ENCODE peak calls at places on chromosomes 13 and 19, in six cellular contexts. One of them, this sample, is unnamed.

GRCh38 chr19:15332311-15332996 is at the start of gene BRD4:
- DNase-seq in neural progenitor cell: peak; percentile 90
- DNase-seq in heart right ventricle: peak; percentile 80
- DNase-seq in HCT116: no peak
- DNase-seq in transverse colon: peak; percentile 79
- DNase-seq in DND-41: peak; percentile 81
- DNase-seq in this sample: peak; percentile 75

GRCh38 chr19:8965887-8966286 is 44.3 kb downstream of the MUC16 start:
- DNase-seq in DND-41: peak; percentile 48
- DNase-seq in neural progenitor cell: no peak
- DNase-seq in HCT116: no peak
- DNase-seq in transverse colon: no peak
- DNase-seq in heart right ventricle: no peak
- DNase-seq in this sample: no peak

GRCh38 chr19:6340493-6341201 is 7.2 kb upstream of the ACER1 start:
- DNase-seq in HCT116: no peak
- DNase-seq in heart right ventricle: no peak
- DNase-seq in neural progenitor cell: peak; percentile 30
- DNase-seq in transverse colon: no peak
- DNase-seq in DND-41: no peak
- DNase-seq in this sample: no peak

GRCh38 chr13:94233401-94233800 is 246.1 kb downstream of the DCT start:
- DNase-seq in DND-41: no peak
- DNase-seq in HCT116: no peak
- DNase-seq in neural progenitor cell: no peak
- DNase-seq in heart right ventricle: no peak
- DNase-seq in transverse colon: no peak
- DNase-seq in this sample: no peak

GRCh38 chr13:23898101-23898500 is 799 bp upstream of the C1QTNF9B start:
- DNase-seq in neural progenitor cell: no peak
- DNase-seq in DND-41: no peak
- DNase-seq in HCT116: no peak
- DNase-seq in transverse colon: peak; percentile 19
- DNase-seq in heart right ventricle: no peak
- DNase-seq in this sample: no peak

GRCh38 chr13:41561179-41561578 is 103.8 kb downstream of the RGCC start:
- DNase-seq in DND-41: no peak
- DNase-seq in heart right ventricle: no peak
- DNase-seq in transverse colon: no peak
- DNase-seq in neural progenitor cell: no peak
- DNase-seq in HCT116: no peak
- DNase-seq in this sample: no peak

GRCh38 chr13:21833921-21834320 is 163.0 kb downstream of the FGF9 start:
- DNase-seq in neural progenitor cell: no peak
- DNase-seq in DND-41: no peak
- DNase-seq in heart right ventricle: no peak
- DNase-seq in transverse colon: no peak
- DNase-seq in HCT116: no peak
- DNase-seq in this sample: no peak

GRCh38 chr13:28527629-28528028 is 32.7 kb upstream of the FLT1 start:
- DNase-seq in transverse colon: no peak
- DNase-seq in heart right ventricle: no peak
- DNase-seq in DND-41: no peak
- DNase-seq in neural progenitor cell: no peak
- DNase-seq in HCT116: no peak
- DNase-seq in this sample: no peak

GRCh38 chr13:20964904-20965303 is 62.4 kb upstream of the XPO4 start:
- DNase-seq in neural progenitor cell: no peak
- DNase-seq in transverse colon: no peak
- DNase-seq in heart right ventricle: no peak
- DNase-seq in DND-41: no peak
- DNase-seq in HCT116: no peak
- DNase-seq in this sample: no peak

GRCh38 chr13:83449666-83450395 is 432.4 kb downstream of the SLITRK1 start:
- DNase-seq in DND-41: no peak
- DNase-seq in neural progenitor cell: peak; percentile 60
- DNase-seq in HCT116: no peak
- DNase-seq in transverse colon: no peak
- DNase-seq in heart right ventricle: no peak
- DNase-seq in this sample: no peak

GRCh38 chr13:94854688-94855087 is 142.3 kb upstream of the SOX21 start:
- DNase-seq in heart right ventricle: no peak
- DNase-seq in transverse colon: no peak
- DNase-seq in neural progenitor cell: no peak
- DNase-seq in DND-41: no peak
- DNase-seq in HCT116: no peak
- DNase-seq in this sample: no peak

GRCh38 chr13:112722433-112723250 is 32.8 kb downstream of the ATP11A start:
- DNase-seq in transverse colon: no peak
- DNase-seq in neural progenitor cell: no peak
- DNase-seq in heart right ventricle: no peak
- DNase-seq in HCT116: peak; percentile 86
- DNase-seq in DND-41: no peak
- DNase-seq in this sample: no peak

GRCh38 chr19:36257512-36257876 is 42.6 kb downstream of the ZNF146 start:
- DNase-seq in transverse colon: no peak
- DNase-seq in HCT116: no peak
- DNase-seq in DND-41: no peak
- DNase-seq in heart right ventricle: peak; percentile 59
- DNase-seq in neural progenitor cell: no peak
- DNase-seq in this sample: no peak

GRCh38 chr19:920051-920857 is 3.1 kb downstream of the KISS1R start:
- DNase-seq in transverse colon: no peak
- DNase-seq in DND-41: peak; percentile 58
- DNase-seq in heart right ventricle: no peak
- DNase-seq in neural progenitor cell: peak; percentile 46
- DNase-seq in HCT116: no peak
- DNase-seq in this sample: peak; percentile 82

GRCh38 chr19:5108866-5109265 is 140.0 kb downstream of the KDM4B start:
- DNase-seq in HCT116: no peak
- DNase-seq in DND-41: no peak
- DNase-seq in neural progenitor cell: no peak
- DNase-seq in heart right ventricle: no peak
- DNase-seq in transverse colon: no peak
- DNase-seq in this sample: no peak

GRCh38 chr19:33473644-33474305 is 47.8 kb downstream of the PEPD start:
- DNase-seq in heart right ventricle: no peak
- DNase-seq in DND-41: no peak
- DNase-seq in transverse colon: no peak
- DNase-seq in neural progenitor cell: no peak
- DNase-seq in HCT116: no peak
- DNase-seq in this sample: no peak

GRCh38 chr13:51814825-51815650 is 11.1 kb upstream of the DHRS12 start:
- DNase-seq in heart right ventricle: no peak
- DNase-seq in HCT116: peak; percentile 60
- DNase-seq in DND-41: peak; percentile 72
- DNase-seq in neural progenitor cell: peak; percentile 76
- DNase-seq in transverse colon: peak; percentile 83
- DNase-seq in this sample: peak; percentile 49

GRCh38 chr19:36008336-36008978 is at the start of gene SYNE4:
- DNase-seq in neural progenitor cell: peak; percentile 75
- DNase-seq in heart right ventricle: no peak
- DNase-seq in HCT116: peak; percentile 75
- DNase-seq in transverse colon: peak; percentile 76
- DNase-seq in DND-41: no peak
- DNase-seq in this sample: no peak

GRCh38 chr19:44905437-44906160 is at the start of gene APOE:
- DNase-seq in heart right ventricle: no peak
- DNase-seq in DND-41: no peak
- DNase-seq in HCT116: no peak
- DNase-seq in neural progenitor cell: peak; percentile 67
- DNase-seq in transverse colon: peak; percentile 33
- DNase-seq in this sample: no peak

GRCh38 chr13:91111476-91112190 is 235.9 kb upstream of the MIR17HG start:
- DNase-seq in DND-41: no peak
- DNase-seq in heart right ventricle: no peak
- DNase-seq in HCT116: no peak
- DNase-seq in neural progenitor cell: peak; percentile 20
- DNase-seq in transverse colon: no peak
- DNase-seq in this sample: no peak

GRCh38 chr19:16025108-16026101 is 50.9 kb upstream of the TPM4 start:
- DNase-seq in HCT116: peak; percentile 56
- DNase-seq in heart right ventricle: no peak
- DNase-seq in transverse colon: peak; percentile 39
- DNase-seq in neural progenitor cell: peak; percentile 36
- DNase-seq in DND-41: no peak
- DNase-seq in this sample: no peak

GRCh38 chr19:10918359-10918758 is 10.1 kb downstream of the YIPF2 start:
- DNase-seq in transverse colon: no peak
- DNase-seq in DND-41: no peak
- DNase-seq in heart right ventricle: no peak
- DNase-seq in HCT116: no peak
- DNase-seq in neural progenitor cell: no peak
- DNase-seq in this sample: no peak

GRCh38 chr13:102830646-102831045 is 15.2 kb upstream of the ERCC5 start:
- DNase-seq in DND-41: no peak
- DNase-seq in neural progenitor cell: no peak
- DNase-seq in transverse colon: peak; percentile 67
- DNase-seq in HCT116: no peak
- DNase-seq in heart right ventricle: no peak
- DNase-seq in this sample: no peak

GRCh38 chr19:51458899-51459592 is 792 bp upstream of the SIGLEC8 start:
- DNase-seq in neural progenitor cell: no peak
- DNase-seq in DND-41: no peak
- DNase-seq in transverse colon: no peak
- DNase-seq in heart right ventricle: no peak
- DNase-seq in HCT116: no peak
- DNase-seq in this sample: no peak
- H3K4me1 ChIP-seq in neural progenitor cell: no peaks in the 10 kb centered on the region
- H3K4me1 ChIP-seq in DND-41: no peaks in the 10 kb centered on the region
- H3K4me1 ChIP-seq in transverse colon: no peaks in the 10 kb centered on the region
- H3K4me1 ChIP-seq in heart right ventricle: no peaks in the 10 kb centered on the region
- H3K4me1 ChIP-seq in HCT116: no peaks in the 10 kb centered on the region
- H3K4me1 ChIP-seq in this sample: no peaks in the 10 kb centered on the region

GRCh38 chr19:13014101-13014920 is 19.0 kb downstream of the NFIX start:
- DNase-seq in HCT116: no peak
- DNase-seq in DND-41: no peak
- DNase-seq in neural progenitor cell: peak; percentile 82
- DNase-seq in heart right ventricle: no peak
- DNase-seq in transverse colon: no peak
- DNase-seq in this sample: no peak

GRCh38 chr19:13016245-13016627 is 21.0 kb downstream of the NFIX start:
- DNase-seq in HCT116: no peak
- DNase-seq in heart right ventricle: no peak
- DNase-seq in DND-41: no peak
- DNase-seq in neural progenitor cell: no peak
- DNase-seq in transverse colon: no peak
- DNase-seq in this sample: no peak

GRCh38 chr19:13016628-13017305 is 21.5 kb downstream of the NFIX start:
- DNase-seq in neural progenitor cell: peak; percentile 75
- DNase-seq in DND-41: no peak
- DNase-seq in HCT116: no peak
- DNase-seq in heart right ventricle: no peak
- DNase-seq in transverse colon: no peak
- DNase-seq in this sample: no peak

GRCh38 chr19:13014921-13015280 is 19.6 kb downstream of the NFIX start:
- DNase-seq in neural progenitor cell: no peak
- DNase-seq in HCT116: no peak
- DNase-seq in transverse colon: no peak
- DNase-seq in DND-41: no peak
- DNase-seq in heart right ventricle: no peak
- DNase-seq in this sample: no peak

GRCh38 chr19:13015361-13016231 is 20.3 kb downstream of the NFIX start:
- DNase-seq in heart right ventricle: peak; percentile 5
- DNase-seq in transverse colon: no peak
- DNase-seq in HCT116: no peak
- DNase-seq in neural progenitor cell: peak; percentile 62
- DNase-seq in DND-41: no peak
- DNase-seq in this sample: no peak
- H3K4me1 ChIP-seq in heart right ventricle: peaks cover 53% of the 10 kb centered on the region
- H3K4me1 ChIP-seq in transverse colon: peaks cover 79% of the 10 kb centered on the region
- H3K4me1 ChIP-seq in HCT116: peaks cover 16% of the 10 kb centered on the region
- H3K4me1 ChIP-seq in neural progenitor cell: peaks cover 24% of the 10 kb centered on the region
- H3K4me1 ChIP-seq in DND-41: no peaks in the 10 kb centered on the region
- H3K4me1 ChIP-seq in this sample: peaks cover 31% of the 10 kb centered on the region

GRCh38 chr13:33146843-33147611 is 130.8 kb downstream of the KL start:
- DNase-seq in transverse colon: no peak
- DNase-seq in HCT116: no peak
- DNase-seq in DND-41: no peak
- DNase-seq in heart right ventricle: no peak
- DNase-seq in neural progenitor cell: no peak
- DNase-seq in this sample: no peak

GRCh38 chr13:33152389-33152788 is 133.2 kb downstream of the STARD13 start:
- DNase-seq in heart right ventricle: no peak
- DNase-seq in transverse colon: no peak
- DNase-seq in neural progenitor cell: no peak
- DNase-seq in DND-41: no peak
- DNase-seq in HCT116: no peak
- DNase-seq in this sample: no peak

GRCh38 chr13:33147832-33148231 is 131.6 kb downstream of the KL start:
- DNase-seq in DND-41: no peak
- DNase-seq in neural progenitor cell: no peak
- DNase-seq in transverse colon: no peak
- DNase-seq in HCT116: no peak
- DNase-seq in heart right ventricle: no peak
- DNase-seq in this sample: no peak

GRCh38 chr13:33150662-33151061 is 134.4 kb downstream of the KL start:
- DNase-seq in neural progenitor cell: no peak
- DNase-seq in DND-41: no peak
- DNase-seq in transverse colon: no peak
- DNase-seq in HCT116: no peak
- DNase-seq in heart right ventricle: no peak
- DNase-seq in this sample: no peak

GRCh38 chr13:33150146-33150545 is 133.9 kb downstream of the KL start:
- DNase-seq in heart right ventricle: no peak
- DNase-seq in transverse colon: no peak
- DNase-seq in DND-41: no peak
- DNase-seq in HCT116: no peak
- DNase-seq in neural progenitor cell: no peak
- DNase-seq in this sample: no peak
- H3K4me1 ChIP-seq in heart right ventricle: no peaks in the 10 kb centered on the region
- H3K4me1 ChIP-seq in transverse colon: peaks cover 6% of the 10 kb centered on the region
- H3K4me1 ChIP-seq in DND-41: no peaks in the 10 kb centered on the region
- H3K4me1 ChIP-seq in HCT116: peaks cover 6% of the 10 kb centered on the region
- H3K4me1 ChIP-seq in neural progenitor cell: no peaks in the 10 kb centered on the region
- H3K4me1 ChIP-seq in this sample: no peaks in the 10 kb centered on the region

GRCh38 chr19:18507021-18507726 is 14.7 kb downstream of the ELL start:
- DNase-seq in neural progenitor cell: no peak
- DNase-seq in HCT116: no peak
- DNase-seq in transverse colon: peak; percentile 63
- DNase-seq in DND-41: peak; percentile 24
- DNase-seq in heart right ventricle: peak; percentile 58
- DNase-seq in this sample: no peak

GRCh38 chr19:18510216-18510615 is 11.7 kb downstream of the ELL start:
- DNase-seq in DND-41: no peak
- DNase-seq in heart right ventricle: no peak
- DNase-seq in neural progenitor cell: no peak
- DNase-seq in HCT116: no peak
- DNase-seq in transverse colon: no peak
- DNase-seq in this sample: no peak

GRCh38 chr19:18506545-18506944 is 15.3 kb downstream of the ELL start:
- DNase-seq in heart right ventricle: no peak
- DNase-seq in HCT116: no peak
- DNase-seq in neural progenitor cell: no peak
- DNase-seq in transverse colon: no peak
- DNase-seq in DND-41: no peak
- DNase-seq in this sample: no peak

GRCh38 chr19:18507727-18508440 is 14.0 kb downstream of the ELL start:
- DNase-seq in DND-41: no peak
- DNase-seq in neural progenitor cell: no peak
- DNase-seq in HCT116: no peak
- DNase-seq in transverse colon: no peak
- DNase-seq in heart right ventricle: peak; percentile 53
- DNase-seq in this sample: no peak

GRCh38 chr19:18508585-18508984 is 13.3 kb downstream of the ELL start:
- DNase-seq in neural progenitor cell: no peak
- DNase-seq in transverse colon: no peak
- DNase-seq in DND-41: no peak
- DNase-seq in heart right ventricle: no peak
- DNase-seq in HCT116: no peak
- DNase-seq in this sample: no peak
- H3K4me1 ChIP-seq in neural progenitor cell: no peaks in the 10 kb centered on the region
- H3K4me1 ChIP-seq in transverse colon: peaks cover 58% of the 10 kb centered on the region
- H3K4me1 ChIP-seq in DND-41: peaks cover 18% of the 10 kb centered on the region
- H3K4me1 ChIP-seq in heart right ventricle: peaks cover 44% of the 10 kb centered on the region
- H3K4me1 ChIP-seq in HCT116: peaks cover 18% of the 10 kb centered on the region
- H3K4me1 ChIP-seq in this sample: peaks cover 67% of the 10 kb centered on the region